ENCODE peak calls at places on chromosomes 11 and 22, in nine cellular contexts. M is thoracic aorta, I is brain microvascular endothelial cell, H is fibroblast of pulmonary artery, L is Peyer's patch, A is upper lobe of right lung, W is NB4, T is Caco-2, K is lower lobe of right lung. J is an unnamed sample.

GRCh38 chr22:32546935-32547334 is 72.3 kb downstream of the FBXO7 start:
- DNase-seq in M (no peak), I (no peak), H (no peak), L (no peak), A (no peak), W (no peak), T (no peak), K (no peak), J (no peak)

GRCh38 chr11:62832346-62833234 is at the start of gene TEX54:
- DNase-seq in M (no peak), I (peak; percentile 17), H (no peak), L (no peak), A (peak; percentile 70), W (no peak), T (no peak), K (peak; percentile 58), J (no peak)

GRCh38 chr11:57303990-57304579 is 20.7 kb downstream of the TNKS1BP1 start:
- DNase-seq in M (no peak), I (no peak), H (peak; percentile 37), L (peak; percentile 43), A (no peak), W (no peak), T (no peak), K (no peak), J (no peak)

GRCh38 chr11:96278039-96278897 is 64.7 kb downstream of the MAML2 start:
- DNase-seq in M (no peak), I (no peak), H (no peak), L (no peak), A (no peak), W (no peak), T (peak; percentile 56), K (no peak), J (peak; percentile 62)

GRCh38 chr22:32605576-32605975 is 131.0 kb downstream of the FBXO7 start:
- DNase-seq in M (no peak), I (no peak), H (no peak), L (no peak), A (no peak), W (no peak), T (no peak), K (no peak), J (no peak)

GRCh38 chr11:44178381-44178780 is 82.9 kb downstream of the EXT2 start:
- DNase-seq in M (no peak), I (peak; percentile 40), H (peak; percentile 21), L (no peak), A (no peak), W (no peak), T (no peak), K (no peak), J (no peak)

GRCh38 chr22:45885941-45886395 is 91.0 kb downstream of the WNT7B start:
- DNase-seq in M (no peak), I (no peak), H (no peak), L (no peak), A (peak; percentile 57), W (no peak), T (peak; percentile 30), K (peak; percentile 36), J (no peak)

GRCh38 chr22:33850724-33851123 is 69.6 kb downstream of the LARGE1 start:
- DNase-seq in M (no peak), I (no peak), H (no peak), L (no peak), A (no peak), W (no peak), T (no peak), K (no peak), J (no peak)

GRCh38 chr22:49561338-49561737 is 266.3 kb downstream of the BRD1 start:
- DNase-seq in M (no peak), I (no peak), H (no peak), L (no peak), A (no peak), W (no peak), T (no peak), K (no peak), J (no peak)

GRCh38 chr22:37904572-37905533 is 1.2 kb upstream of the MICALL1 start:
- DNase-seq in M (peak; percentile 72), I (peak; percentile 98), H (peak; percentile 98), L (no peak), A (no peak), W (peak; percentile 96), T (peak; percentile 68), K (no peak), J (peak; percentile 88)

GRCh38 chr11:12209096-12209495 is 98.7 kb downstream of the MICAL2 start:
- DNase-seq in M (no peak), I (no peak), H (no peak), L (no peak), A (no peak), W (no peak), T (no peak), K (no peak), J (no peak)

GRCh38 chr22:42438293-42438650 is 6.1 kb upstream of the NFAM1 start:
- DNase-seq in M (no peak), I (no peak), H (no peak), L (no peak), A (no peak), W (no peak), T (no peak), K (no peak), J (no peak)

GRCh38 chr11:33515347-33515746 is 185.3 kb downstream of the C11orf91 start:
- DNase-seq in M (no peak), I (no peak), H (peak; percentile 72), L (no peak), A (no peak), W (no peak), T (no peak), K (no peak), J (no peak)

GRCh38 chr11:75867778-75868374 is 52.9 kb downstream of the UVRAG start:
- DNase-seq in M (no peak), I (peak; percentile 29), H (peak; percentile 74), L (no peak), A (no peak), W (peak; percentile 72), T (no peak), K (no peak), J (peak; percentile 46)

GRCh38 chr11:31045335-31045734 is 324.2 kb downstream of the DCDC1 start:
- DNase-seq in M (no peak), I (no peak), H (peak; percentile 43), L (no peak), A (no peak), W (peak; percentile 14), T (no peak), K (no peak), J (peak; percentile 11)

GRCh38 chr22:32475428-32476010 is 908 bp downstream of the FBXO7 start:
- DNase-seq in M (no peak), I (no peak), H (peak; percentile 68), L (peak; percentile 53), A (no peak), W (peak; percentile 67), T (no peak), K (peak; percentile 50), J (no peak)

GRCh38 chr22:17264321-17265052 is 45.3 kb upstream of the ADA2 start:
- DNase-seq in M (no peak), I (no peak), H (peak; percentile 21), L (no peak), A (no peak), W (no peak), T (no peak), K (no peak), J (peak; percentile 27)
- H3K4me3 ChIP-seq in M (no peak overlapping the region), I (no peak overlapping the region), H (no peak overlapping the region), L (no peak overlapping the region), A (no peak overlapping the region), W (no peak overlapping the region), T (no peak overlapping the region), K (peak overlapping the region; percentile 8), J (no peak overlapping the region)

GRCh38 chr11:13929551-13929950 is 33.0 kb upstream of the SPON1 start:
- DNase-seq in M (no peak), I (no peak), H (no peak), L (no peak), A (no peak), W (no peak), T (no peak), K (no peak), J (no peak)

GRCh38 chr11:13927496-13927895 is 35.0 kb upstream of the SPON1 start:
- DNase-seq in M (no peak), I (no peak), H (no peak), L (no peak), A (no peak), W (no peak), T (no peak), K (no peak), J (no peak)

GRCh38 chr11:13928566-13929251 is 33.8 kb upstream of the SPON1 start:
- DNase-seq in M (no peak), I (peak; percentile 78), H (peak; percentile 89), L (no peak), A (no peak), W (peak; percentile 65), T (no peak), K (no peak), J (no peak)

GRCh38 chr11:13931356-13931755 is 31.2 kb upstream of the SPON1 start:
- DNase-seq in M (no peak), I (no peak), H (no peak), L (no peak), A (no peak), W (no peak), T (no peak), K (no peak), J (no peak)
- TF ChIP-seq CTCF in M (no peak), I (no peak), H (no peak), L (no peak), A (no peak), W (no peak), T (no peak), K (no peak), J (no peak)

GRCh38 chr22:35844886-35845285 is 127.2 kb downstream of the APOL5 start:
- DNase-seq in M (no peak), I (no peak), H (no peak), L (no peak), A (no peak), W (no peak), T (no peak), K (no peak), J (no peak)

GRCh38 chr22:35842519-35842913 is 124.8 kb downstream of the APOL5 start:
- DNase-seq in M (no peak), I (no peak), H (no peak), L (no peak), A (no peak), W (no peak), T (no peak), K (no peak), J (no peak)

GRCh38 chr22:35839811-35840739 is 122.4 kb downstream of the APOL5 start:
- DNase-seq in M (peak; percentile 76), I (peak; percentile 95), H (peak; percentile 98), L (peak; percentile 88), A (peak; percentile 91), W (peak; percentile 8), T (peak; percentile 95), K (peak; percentile 84), J (peak; percentile 87)

GRCh38 chr22:35841907-35842518 is 124.3 kb downstream of the APOL5 start:
- DNase-seq in M (no peak), I (no peak), H (no peak), L (no peak), A (no peak), W (no peak), T (no peak), K (no peak), J (no peak)

GRCh38 chr22:35842954-35843353 is 125.3 kb downstream of the APOL5 start:
- DNase-seq in M (no peak), I (peak; percentile 62), H (peak; percentile 55), L (no peak), A (no peak), W (peak; percentile 45), T (peak; percentile 44), K (no peak), J (no peak)
- H3K4me3 ChIP-seq in M (no peak overlapping the region), I (no peak overlapping the region), H (no peak overlapping the region), L (no peak overlapping the region), A (no peak overlapping the region), W (no peak overlapping the region), T (no peak overlapping the region), K (no peak overlapping the region), J (no peak overlapping the region)

GRCh38 chr11:93767018-93767417 is 17.1 kb upstream of the MED17 start:
- DNase-seq in M (no peak), I (no peak), H (no peak), L (no peak), A (no peak), W (no peak), T (no peak), K (no peak), J (no peak)
- TF ChIP-seq CTCF in M (no peak), I (no peak), H (no peak), L (no peak), A (no peak), W (no peak), T (no peak), K (no peak), J (no peak)